ENCODE peak calls at places on chromosomes 13 and 19, in seven cellular contexts. P, I, A, B, Q, U and C are unnamed samples.

GRCh38 chr13:83798731-83799130 is 83.5 kb downstream of the SLITRK1 start:
- DNase-seq in Q (no peak), P (no peak), U (peak), A (no peak), B (no peak), I (no peak), C (peak)

GRCh38 chr13:65594255-65594654 is 1635.9 kb downstream of the PCDH9 start:
- DNase-seq in B (no peak), P (no peak), Q (no peak), I (no peak), U (peak), A (no peak), C (peak)

GRCh38 chr13:100140441-100140840 is 51.5 kb downstream of the PCCA start:
- DNase-seq in P (no peak), Q (no peak), I (no peak), A (no peak), U (peak), B (no peak), C (peak)

GRCh38 chr19:737591-738093 is 13.3 kb upstream of the MISP start:
- DNase-seq in P (peak), Q (peak), A (peak), B (peak), I (no peak), U (peak), C (peak)

GRCh38 chr19:14786421-14786851 is 8.1 kb upstream of the ADGRE2 start:
- DNase-seq in B (no peak), I (no peak), P (no peak), U (no peak), A (peak), Q (peak), C (peak)

GRCh38 chr13:24502567-24503375 is 9.8 kb downstream of the PARP4 start:
- DNase-seq in Q (peak), U (peak), P (peak), A (no peak), I (peak), B (no peak), C (peak)

GRCh38 chr13:23654111-23655110 is 84.2 kb downstream of the TNFRSF19 start:
- DNase-seq in B (no peak), Q (no peak), P (no peak), U (peak), I (no peak), A (no peak), C (peak)

GRCh38 chr13:34085199-34085598 is 267.2 kb downstream of the RFC3 start:
- DNase-seq in P (no peak), Q (no peak), B (no peak), A (no peak), U (no peak), I (no peak), C (no peak)

GRCh38 chr19:1177322-1178114 is 3.5 kb upstream of the SBNO2 start:
- DNase-seq in Q (peak), B (peak), A (no peak), I (peak), P (peak), U (peak), C (peak)

GRCh38 chr19:53977429-53977990 is 13.9 kb upstream of the CACNG6 start:
- DNase-seq in U (peak), P (peak), B (peak), A (peak), Q (peak), I (peak), C (peak)

GRCh38 chr13:20550799-20551198 is 16.2 kb upstream of the IFT88 start:
- DNase-seq in B (no peak), P (no peak), I (no peak), Q (no peak), A (no peak), U (no peak), C (no peak)

GRCh38 chr19:5547881-5548280 is 19.9 kb downstream of the TINCR start:
- DNase-seq in U (peak), Q (peak), A (peak), I (no peak), B (peak), P (peak), C (peak)

GRCh38 chr19:31448221-31448657 is 99.0 kb upstream of the TSHZ3 start:
- DNase-seq in P (no peak), B (no peak), U (peak), I (no peak), A (no peak), Q (peak), C (peak)

GRCh38 chr19:42081584-42082258 is 5.8 kb downstream of the ZNF574 start:
- DNase-seq in B (peak), I (no peak), P (peak), A (no peak), U (peak), Q (peak), C (peak)

GRCh38 chr13:114054269-114054668 is 78.2 kb downstream of the RASA3 start:
- DNase-seq in P (no peak), B (no peak), I (no peak), U (no peak), A (peak), Q (no peak), C (no peak)

GRCh38 chr13:23608704-23609413 is 38.6 kb downstream of the TNFRSF19 start:
- DNase-seq in I (no peak), Q (no peak), U (peak), A (no peak), B (no peak), P (peak), C (peak)

GRCh38 chr13:84605927-84606326 is 723.7 kb upstream of the SLITRK1 start:
- DNase-seq in P (no peak), U (no peak), I (no peak), A (no peak), B (no peak), Q (no peak), C (no peak)

GRCh38 chr13:41017744-41018582 is 1.2 kb downstream of the ELF1 start:
- DNase-seq in Q (no peak), P (peak), U (peak), A (no peak), I (no peak), B (no peak), C (no peak)

GRCh38 chr13:87827479-87827878 is 156.3 kb downstream of the SLITRK5 start:
- DNase-seq in I (no peak), B (no peak), P (no peak), A (no peak), Q (no peak), U (no peak), C (peak)

GRCh38 chr19:49368711-49369358 is 5.2 kb downstream of the DKKL1 start:
- DNase-seq in Q (no peak), U (no peak), P (no peak), B (no peak), A (no peak), I (no peak), C (no peak)

GRCh38 chr19:12603714-12604113 is 6.9 kb downstream of the ZNF490 start:
- DNase-seq in A (no peak), P (no peak), I (no peak), Q (no peak), U (peak), B (peak), C (peak)

DNA sequence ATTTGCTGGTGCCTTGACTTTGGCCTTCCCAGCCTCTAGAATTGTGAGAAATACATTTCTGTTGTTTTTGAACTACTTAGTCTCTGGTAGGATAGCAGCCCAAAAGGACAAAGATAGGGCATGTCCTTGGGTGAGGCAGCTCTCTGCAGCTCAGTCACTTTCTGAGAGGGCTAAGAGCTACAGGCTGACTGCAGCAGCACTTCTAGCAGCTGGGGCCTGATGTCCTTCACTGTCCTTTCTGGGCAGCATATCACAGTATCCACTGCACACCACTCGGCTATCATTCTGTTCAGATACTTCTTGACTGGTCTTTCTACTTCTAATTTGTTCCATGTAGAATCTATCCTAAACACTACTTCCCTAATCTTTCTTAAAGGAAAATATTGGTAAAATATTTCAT is 68.5 kb upstream of the CLDN10 start:
- DNase-seq in I (no peak), U (no peak), B (no peak), Q (no peak), P (no peak), A (no peak), C (no peak)
- H3K4me3 ChIP-seq in I (no peak), U (no peak), B (no peak), Q (no peak), P (no peak), A (no peak), C (no peak)

DNA sequence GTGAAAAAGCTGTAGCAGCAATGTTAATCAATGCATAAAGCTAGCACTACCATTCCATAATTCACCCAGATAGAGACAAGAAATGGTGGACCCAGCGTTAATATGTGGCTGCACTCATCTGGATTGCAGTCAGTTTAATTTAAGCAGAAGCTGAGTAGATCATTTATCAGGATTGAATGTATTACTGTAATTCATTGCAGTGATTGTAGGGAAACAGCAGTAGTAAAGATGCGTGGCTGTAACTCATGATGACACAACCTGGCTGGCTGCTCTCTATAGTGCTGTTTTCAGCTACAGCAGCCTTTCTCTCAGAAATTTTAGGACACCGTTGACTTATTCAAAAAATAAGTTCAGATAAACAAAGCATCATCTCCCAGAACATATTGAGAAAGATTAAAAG is 499.5 kb upstream of the SLITRK6 start:
- DNase-seq in Q (no peak), B (no peak), A (no peak), I (no peak), U (no peak), P (no peak), C (no peak)
- H3K4me2 ChIP-seq in Q (no peak), B (no peak), A (no peak), I (no peak), U (no peak), P (no peak), C (no peak)

DNA sequence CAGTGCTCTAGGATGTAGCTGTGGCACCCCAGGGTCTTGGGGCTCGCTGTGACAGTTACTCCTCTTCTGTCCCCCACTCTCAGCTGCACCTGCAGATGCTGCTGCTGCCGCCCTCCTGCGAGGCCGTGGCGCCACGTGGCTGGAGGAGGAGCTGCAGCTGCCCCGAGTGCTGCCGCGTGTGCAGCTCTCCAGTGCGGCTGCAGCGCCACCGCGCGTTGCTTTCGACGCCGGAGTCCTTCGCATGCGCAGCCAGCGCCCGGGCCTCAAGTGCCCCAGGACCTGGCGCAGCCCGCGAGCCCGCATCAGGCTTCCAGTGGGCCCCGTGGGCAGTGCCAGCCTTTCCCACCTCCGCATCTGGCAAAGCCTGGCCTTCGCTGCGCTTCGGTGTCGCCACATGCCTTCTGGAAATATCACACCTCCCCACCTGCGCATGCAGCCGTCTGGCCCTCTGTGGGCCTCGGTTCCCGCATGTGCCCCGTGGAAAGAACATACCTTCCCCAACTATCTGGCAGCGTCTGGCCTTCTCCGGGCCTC is 692 bp upstream of the ZNF580 start:
- DNase-seq in Q (no peak), B (no peak), U (peak), A (peak), P (peak), I (no peak), C (peak)
- H3K4me3 ChIP-seq in Q (peak), B (peak), U (peak), A (peak), P (peak), I (peak), C (peak)

DNA sequence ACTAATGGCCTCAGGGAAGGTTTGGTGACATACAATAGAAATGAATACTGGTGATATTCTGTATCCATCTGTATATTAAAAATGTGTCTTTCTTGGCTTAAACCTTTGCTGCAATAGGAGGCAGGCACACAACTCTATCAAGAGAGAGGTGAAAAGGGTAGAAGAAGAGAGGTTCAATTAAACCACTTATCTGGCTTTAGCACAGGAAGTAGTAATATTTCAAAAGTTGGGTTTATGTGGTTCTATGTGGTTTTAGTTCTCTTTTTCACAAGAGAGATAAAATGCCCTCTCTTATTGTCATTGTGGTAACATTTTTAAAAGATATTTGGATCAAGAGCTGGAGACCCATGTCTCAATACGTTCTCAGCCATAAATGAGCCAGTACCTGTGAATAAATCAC is 146.2 kb upstream of the FNDC3A start:
- DNase-seq in A (no peak), P (no peak), U (no peak), Q (no peak), B (no peak), I (no peak), C (no peak)
- H3K4me2 ChIP-seq in A (no peak), P (no peak), U (no peak), Q (no peak), B (no peak), I (no peak), C (no peak)

DNA sequence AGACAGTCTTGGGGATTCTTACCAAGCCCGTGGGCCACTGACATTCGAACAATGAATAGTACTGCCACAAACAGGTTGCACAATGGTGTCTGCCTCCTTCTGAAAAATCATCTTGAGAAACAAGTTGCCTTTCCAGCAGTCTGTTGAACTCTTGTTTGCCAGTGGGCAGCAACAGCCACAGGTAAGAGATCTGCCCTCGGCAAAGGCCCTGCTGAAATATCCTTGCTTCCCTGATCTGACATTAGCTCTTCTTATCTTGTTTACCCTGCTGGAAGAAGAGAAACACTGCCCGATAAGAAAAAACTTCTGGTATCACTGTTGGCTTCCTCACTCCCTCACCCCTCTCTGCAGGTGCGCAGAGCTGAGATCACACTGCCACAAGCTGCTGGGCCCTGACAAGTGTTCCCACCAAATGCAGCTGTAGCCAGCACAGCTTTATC is 2.0 kb downstream of the DOCK9 start:
- DNase-seq in Q (no peak), U (no peak), A (peak), I (no peak), P (peak), B (no peak), C (no peak)
- H3K4me3 ChIP-seq in Q (no peak), U (no peak), A (no peak), I (no peak), P (peak), B (no peak), C (no peak)

DNA sequence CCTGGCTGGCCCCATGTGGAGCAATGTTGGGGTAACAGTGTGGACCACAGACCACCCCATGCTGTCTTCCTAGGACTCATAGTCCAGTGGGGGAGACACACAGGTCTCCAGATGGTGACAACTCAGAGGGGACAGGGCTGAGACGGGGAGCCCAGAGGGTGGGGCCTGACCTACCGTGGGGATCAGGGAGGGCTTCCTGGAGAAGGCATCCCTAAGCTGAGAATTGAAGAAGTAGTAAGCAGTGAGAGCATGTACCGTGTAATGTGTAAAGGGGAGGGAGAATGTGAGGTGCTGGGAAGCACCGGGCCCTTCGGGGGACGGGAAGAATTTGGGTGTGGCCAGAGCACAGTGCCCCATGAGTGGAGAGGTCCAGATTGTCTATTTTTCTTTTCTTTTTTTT is 31.0 kb downstream of the PPP1R37 start:
- DNase-seq in P (no peak), Q (no peak), U (no peak), A (no peak), I (no peak), B (no peak), C (no peak)
- H3K4me2 ChIP-seq in P (no peak), Q (no peak), U (no peak), A (no peak), I (no peak), B (no peak), C (no peak)

DNA sequence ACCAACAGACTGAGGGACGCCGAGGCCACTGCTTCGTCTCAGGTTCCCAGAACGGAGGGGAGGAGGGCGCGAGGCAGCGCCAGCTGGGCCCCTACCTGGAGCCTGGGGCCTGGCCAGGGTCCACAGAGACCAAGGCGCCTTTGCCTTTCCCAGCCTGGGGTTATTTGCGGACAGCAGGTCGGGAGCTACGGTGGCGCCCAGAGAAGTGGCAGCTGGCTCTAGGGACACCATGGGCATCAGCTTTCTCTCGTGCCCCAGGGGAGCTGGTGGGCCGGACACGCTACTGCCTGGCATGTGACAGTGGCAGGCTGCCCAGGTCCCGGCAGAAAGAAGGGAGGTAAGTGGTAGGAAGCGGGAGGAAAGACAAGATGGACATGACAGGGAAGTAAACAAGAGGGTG is 19.0 kb downstream of the AKT2 start:
- DNase-seq in B (no peak), A (no peak), I (no peak), U (no peak), P (no peak), Q (no peak), C (no peak)
- H3K4me3 ChIP-seq in B (no peak), A (no peak), I (no peak), U (no peak), P (no peak), Q (no peak), C (no peak)